ENCODE peak calls at places on chromosome 21, in ten cellular contexts. S is endothelial cell of umbilical vein, L is GM12878, O is HL-60, D is suprapubic skin, N is stomach, Z is esophagus muscularis mucosa, W is breast epithelium, V is prostate gland, A is GM23338. C is an unnamed sample.

GRCh38 chr21:18318156-18318555 is 73.5 kb downstream of the CHODL start:
- DNase-seq in S (no peak), L (no peak), O (no peak), D (no peak), N (no peak), Z (no peak), W (no peak), V (no peak), A (no peak), C (no peak)

GRCh38 chr21:19463966-19464365 is 1060.4 kb upstream of the TMPRSS15 start:
- DNase-seq in S (no peak), L (no peak), O (no peak), D (no peak), N (no peak), Z (no peak), W (no peak), V (no peak), A (no peak), C (no peak)

GRCh38 chr21:32389337-32390015 is 3.3 kb downstream of the URB1 start:
- DNase-seq in S (no peak), L (no peak), O (no peak), D (no peak), N (no peak), Z (no peak), W (no peak), V (no peak), A (no peak), C (no peak)

GRCh38 chr21:15057290-15057689 is 7.5 kb downstream of the NRIP1 start:
- DNase-seq in S (no peak), L (no peak), O (no peak), D (no peak), N (no peak), Z (no peak), W (no peak), V (no peak), A (peak), C (no peak)

GRCh38 chr21:29649370-29649963 is 290.3 kb downstream of the GRIK1 start:
- DNase-seq in S (no peak), L (no peak), O (peak), D (no peak), N (no peak), Z (no peak), W (no peak), V (no peak), A (no peak), C (no peak)

GRCh38 chr21:37153935-37154350 is 80.9 kb downstream of the TTC3 start:
- DNase-seq in S (peak), L (no peak), O (no peak), D (no peak), N (peak), Z (no peak), W (no peak), V (peak), A (no peak), C (no peak)

GRCh38 chr21:14520535-14520934 is 25.6 kb downstream of the SAMSN1 start:
- DNase-seq in S (no peak), L (no peak), O (peak), D (no peak), N (no peak), Z (no peak), W (no peak), V (no peak), A (peak), C (no peak)

GRCh38 chr21:26171310-26172100 is 935 bp upstream of the APP start:
- DNase-seq in S (no peak), L (no peak), O (no peak), D (no peak), N (no peak), Z (no peak), W (no peak), V (no peak), A (no peak), C (no peak)

GRCh38 chr21:15264084-15264483 is 199.3 kb upstream of the NRIP1 start:
- DNase-seq in S (no peak), L (no peak), O (no peak), D (no peak), N (no peak), Z (no peak), W (no peak), V (no peak), A (no peak), C (no peak)

GRCh38 chr21:36656138-36656537 is 42.8 kb upstream of the SIM2 start:
- DNase-seq in S (no peak), L (no peak), O (no peak), D (no peak), N (peak), Z (no peak), W (no peak), V (no peak), A (no peak), C (no peak)

GRCh38 chr21:22575165-22575584 is 1577.0 kb downstream of the NCAM2 start:
- DNase-seq in S (peak), L (no peak), O (peak), D (no peak), N (no peak), Z (no peak), W (no peak), V (no peak), A (peak), C (no peak)

GRCh38 chr21:37532868-37533780 is 166.6 kb downstream of the DYRK1A start:
- DNase-seq in S (no peak), L (no peak), O (no peak), D (no peak), N (peak), Z (peak), W (no peak), V (no peak), A (no peak), C (peak)

GRCh38 chr21:36639769-36640168 is 59.1 kb upstream of the SIM2 start:
- DNase-seq in S (no peak), L (no peak), O (no peak), D (no peak), N (no peak), Z (no peak), W (no peak), V (no peak), A (no peak), C (no peak)

GRCh38 chr21:29078884-29079765 is 5.7 kb upstream of the CCT8 start:
- DNase-seq in S (no peak), L (peak), O (peak), D (no peak), N (no peak), Z (no peak), W (no peak), V (no peak), A (no peak), C (no peak)

GRCh38 chr21:29208666-29209059 is 78.2 kb downstream of the MAP3K7CL start:
- DNase-seq in S (peak), L (no peak), O (no peak), D (no peak), N (no peak), Z (no peak), W (no peak), V (no peak), A (no peak), C (no peak)

GRCh38 chr21:32445101-32445500 is 32.6 kb downstream of the EVA1C start:
- DNase-seq in S (no peak), L (no peak), O (no peak), D (no peak), N (no peak), Z (no peak), W (no peak), V (no peak), A (no peak), C (no peak)

GRCh38 chr21:14842641-14843040 is 222.2 kb downstream of the NRIP1 start:
- DNase-seq in S (no peak), L (no peak), O (no peak), D (no peak), N (no peak), Z (no peak), W (no peak), V (no peak), A (no peak), C (no peak)

GRCh38 chr21:9758888-9759287 is 762.5 kb upstream of the TPTE start:
- DNase-seq in S (no peak), L (no peak), O (no peak), D (no peak), N (no peak), Z (peak), W (no peak), V (no peak), A (no peak), C (no peak)

GRCh38 chr21:37117204-37117603 is 44.1 kb downstream of the TTC3 start:
- DNase-seq in S (no peak), L (no peak), O (no peak), D (no peak), N (no peak), Z (no peak), W (no peak), V (no peak), A (no peak), C (no peak)

GRCh38 chr21:33031562-33031961 is 5.8 kb downstream of the OLIG2 start:
- DNase-seq in S (no peak), L (no peak), O (no peak), D (no peak), N (no peak), Z (no peak), W (no peak), V (no peak), A (no peak), C (no peak)

GRCh38 chr21:37673801-37674575 is 242.3 kb downstream of the KCNJ6 start:
- DNase-seq in S (no peak), L (no peak), O (no peak), D (no peak), N (no peak), Z (no peak), W (no peak), V (no peak), A (no peak), C (no peak)

GRCh38 chr21:37868896-37869295 is 47.4 kb downstream of the KCNJ6 start:
- DNase-seq in S (no peak), L (no peak), O (no peak), D (no peak), N (no peak), Z (no peak), W (no peak), V (no peak), A (no peak), C (no peak)

GRCh38 chr21:33642896-33643657 is 776 bp downstream of the ITSN1 start:
- DNase-seq in S (peak), L (no peak), O (no peak), D (no peak), N (peak), Z (no peak), W (no peak), V (peak), A (peak), C (no peak)

GRCh38 chr21:36791695-36792451 is 93.0 kb downstream of the SIM2 start:
- DNase-seq in S (no peak), L (no peak), O (no peak), D (no peak), N (no peak), Z (no peak), W (no peak), V (no peak), A (no peak), C (no peak)

GRCh38 chr21:23853796-23854379 is 1753.4 kb downstream of the MRPL39 start:
- DNase-seq in S (peak), L (no peak), O (no peak), D (no peak), N (no peak), Z (no peak), W (no peak), V (no peak), A (peak), C (no peak)

GRCh38 chr21:45093064-45093532 is 18.7 kb downstream of the ADARB1 start:
- DNase-seq in S (peak), L (no peak), O (no peak), D (no peak), N (peak), Z (no peak), W (no peak), V (no peak), A (no peak), C (no peak)

GRCh38 chr21:33441489-33442477 is 38.0 kb downstream of the TMEM50B start:
- DNase-seq in S (no peak), L (peak), O (no peak), D (no peak), N (no peak), Z (no peak), W (no peak), V (no peak), A (no peak), C (no peak)

GRCh38 chr21:32135401-32136363 is 143.2 kb downstream of the MIS18A start:
- DNase-seq in S (no peak), L (peak), O (no peak), D (no peak), N (no peak), Z (peak), W (no peak), V (no peak), A (no peak), C (no peak)

GRCh38 chr21:32321480-32321879 is 22.8 kb downstream of the MRAP start:
- DNase-seq in S (no peak), L (no peak), O (no peak), D (peak), N (no peak), Z (no peak), W (no peak), V (no peak), A (no peak), C (no peak)

GRCh38 chr21:20882462-20883415 is 115.5 kb upstream of the NCAM2 start:
- DNase-seq in S (peak), L (no peak), O (peak), D (no peak), N (peak), Z (no peak), W (no peak), V (no peak), A (peak), C (peak)

GRCh38 chr21:18545908-18546307 is 142.3 kb upstream of the TMPRSS15 start:
- DNase-seq in S (peak), L (no peak), O (no peak), D (no peak), N (no peak), Z (no peak), W (no peak), V (no peak), A (no peak), C (no peak)

GRCh38 chr21:37986751-37987399 is 70.6 kb upstream of the KCNJ6 start:
- DNase-seq in S (no peak), L (no peak), O (no peak), D (no peak), N (no peak), Z (no peak), W (no peak), V (peak), A (no peak), C (no peak)

DNA sequence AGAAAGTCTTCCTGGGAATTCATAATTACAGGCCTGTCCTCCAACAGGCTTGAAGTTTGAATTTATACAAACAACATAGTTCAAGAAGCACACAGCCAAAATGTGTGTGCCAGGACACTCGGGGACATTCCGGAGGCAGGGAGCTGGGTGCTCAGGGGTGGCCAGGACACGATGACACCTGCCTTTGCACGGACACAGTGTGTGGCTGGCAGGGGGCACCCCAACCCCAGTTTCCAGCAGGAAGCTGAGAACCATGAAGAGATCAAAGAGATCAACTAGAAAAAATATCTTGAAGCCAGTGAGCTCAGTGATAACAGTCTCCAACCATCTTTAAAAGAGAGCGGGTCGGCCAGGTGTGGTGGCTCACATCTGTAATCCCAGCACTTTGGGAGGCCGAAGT is 32.5 kb upstream of the TRAPPC10 start:
- DNase-seq in S (no peak), L (no peak), O (no peak), D (no peak), N (no peak), Z (no peak), W (no peak), V (no peak), A (no peak), C (no peak)
- TF ChIP-seq CTCF in S (no peak), L (peak), O (no peak), D (no peak), N (no peak), Z (no peak), W (no peak), V (no peak), A (no peak), C (no peak)

GRCh38 chr21:43602277-43603229 is 56.7 kb downstream of the HSF2BP start:
- DNase-seq in S (no peak), L (no peak), O (no peak), D (no peak), N (no peak), Z (no peak), W (no peak), V (no peak), A (no peak), C (no peak)
- H3K27ac ChIP-seq in S (no peak), L (no peak), O (no peak), D (peak), N (no peak), Z (no peak), W (peak), V (no peak), A (no peak), C (peak)

GRCh38 chr21:41367598-41368360 is 6.0 kb downstream of the MX2 start:
- DNase-seq in S (no peak), L (peak), O (peak), D (peak), N (no peak), Z (no peak), W (peak), V (no peak), A (no peak), C (no peak)
- TF ChIP-seq POLR2AphosphoS5 in S (no peak), L (peak), O (no peak), D (no peak), N (no peak), Z (no peak), W (no peak), V (no peak), A (no peak), C (no peak)

GRCh38 chr21:25036775-25037174 is 570.5 kb downstream of the MRPL39 start:
- DNase-seq in S (no peak), L (no peak), O (no peak), D (no peak), N (no peak), Z (no peak), W (no peak), V (no peak), A (no peak), C (no peak)

DNA sequence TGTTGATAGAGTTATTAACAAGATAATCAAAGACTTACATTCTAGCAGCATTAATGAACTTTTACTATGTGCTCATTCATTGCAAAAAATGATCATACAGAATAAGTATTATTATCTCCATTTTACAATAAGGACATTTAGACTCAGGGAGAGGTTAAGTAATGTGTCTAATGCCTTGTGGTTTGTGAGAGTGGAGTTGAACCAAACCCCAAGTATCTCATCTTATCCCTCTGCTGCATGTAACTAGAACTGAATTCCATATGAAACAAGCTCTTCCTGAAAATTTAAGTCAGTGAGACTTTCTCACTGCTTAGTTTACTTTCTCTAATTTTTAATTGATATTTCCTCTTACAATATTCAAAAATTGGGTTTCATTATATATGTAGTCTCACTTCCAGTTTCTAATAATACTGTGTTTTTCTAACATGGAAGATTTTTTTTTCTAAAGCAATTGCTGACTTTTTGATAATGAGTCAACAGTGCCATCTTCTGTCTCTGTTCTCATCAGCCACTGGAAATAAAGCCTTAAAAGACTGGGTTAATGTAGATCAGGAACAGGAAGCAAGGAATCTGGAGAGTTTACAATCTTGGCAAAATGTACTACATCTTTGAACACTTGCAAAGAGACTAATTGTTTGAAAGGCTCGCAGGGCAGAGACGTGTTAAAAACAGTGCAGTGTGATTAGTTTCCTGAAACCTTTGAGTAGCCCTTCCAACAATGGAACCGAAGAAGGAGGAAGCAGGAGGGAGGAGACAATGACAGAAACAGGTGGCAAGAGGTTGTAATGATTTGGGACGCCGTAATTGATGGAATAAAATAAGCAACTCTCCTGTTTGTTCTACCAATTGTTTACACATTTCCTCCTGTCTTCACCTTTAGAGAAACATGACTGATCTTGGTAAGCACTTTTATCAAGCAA is 567.6 kb downstream of the MRPL39 start:
- DNase-seq in S (no peak), L (peak), O (peak), D (no peak), N (no peak), Z (no peak), W (no peak), V (no peak), A (peak), C (peak)
- TF ChIP-seq CTCF in S (no peak), L (peak), O (peak), D (peak), N (no peak), Z (no peak), W (peak), V (peak), A (peak), C (peak)

GRCh38 chr21:46196733-46197132 is 12.5 kb upstream of the SPATC1L start:
- DNase-seq in S (no peak), L (no peak), O (no peak), D (peak), N (peak), Z (no peak), W (peak), V (no peak), A (no peak), C (no peak)
- H3K27ac ChIP-seq in S (no peak), L (no peak), O (no peak), D (no peak), N (no peak), Z (no peak), W (no peak), V (peak), A (peak), C (no peak)

GRCh38 chr21:35323947-35324346 is 274.8 kb upstream of the RUNX1 start:
- DNase-seq in S (no peak), L (no peak), O (no peak), D (no peak), N (no peak), Z (peak), W (no peak), V (no peak), A (no peak), C (no peak)
- TF ChIP-seq POLR2AphosphoS5 in S (no peak), L (no peak), O (no peak), D (no peak), N (no peak), Z (peak), W (no peak), V (no peak), A (no peak), C (no peak)

GRCh38 chr21:27362249-27362648 is 395.4 kb upstream of the ADAMTS5 start:
- DNase-seq in S (peak), L (no peak), O (no peak), D (no peak), N (no peak), Z (no peak), W (no peak), V (no peak), A (peak), C (no peak)
- TF ChIP-seq CTCF in S (no peak), L (no peak), O (no peak), D (no peak), N (no peak), Z (no peak), W (no peak), V (no peak), A (peak), C (no peak)

DNA sequence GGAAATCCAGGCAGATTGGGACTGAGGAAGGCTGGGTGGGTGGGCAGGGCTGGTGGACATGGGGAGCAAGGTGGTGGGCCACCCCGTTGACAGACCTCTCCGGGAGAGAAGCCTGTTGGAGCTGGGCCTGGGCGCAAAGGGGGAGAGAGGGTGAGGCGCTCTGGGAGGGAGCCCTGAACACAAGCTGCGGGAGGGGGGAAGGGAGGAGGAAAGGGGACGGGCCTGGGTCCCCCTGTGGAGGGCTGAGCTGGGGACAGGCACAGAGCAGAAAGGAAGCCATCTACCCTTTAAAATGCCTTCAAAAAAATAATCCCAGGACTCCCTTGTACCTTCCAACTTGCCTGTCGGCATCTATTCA is 161.8 kb downstream of the PSMG1 start:
- DNase-seq in S (no peak), L (no peak), O (no peak), D (no peak), N (no peak), Z (no peak), W (no peak), V (no peak), A (no peak), C (no peak)
- H3K27ac ChIP-seq in S (no peak), L (no peak), O (peak), D (peak), N (peak), Z (peak), W (peak), V (no peak), A (no peak), C (no peak)